ENCODE peak calls at places on chromosome 21, in ten cellular contexts. One of them, this sample, is unnamed.

GRCh38 chr21:17461014-17461413 is 51.8 kb upstream of the CXADR start:
- DNase-seq in hepatocyte: peak
- DNase-seq in tibial nerve: no peak
- DNase-seq in A549: peak
- DNase-seq in GM12865: no peak
- DNase-seq in neural progenitor cell: no peak
- DNase-seq in foreskin fibroblast: peak
- DNase-seq in stomach: no peak
- DNase-seq in B cell: no peak
- DNase-seq in fibroblast of pulmonary artery: peak
- DNase-seq in this sample: peak

GRCh38 chr21:16532841-16533240 is 803.1 kb downstream of the USP25 start:
- DNase-seq in GM12865: no peak
- DNase-seq in fibroblast of pulmonary artery: peak
- DNase-seq in hepatocyte: no peak
- DNase-seq in foreskin fibroblast: peak
- DNase-seq in tibial nerve: no peak
- DNase-seq in A549: no peak
- DNase-seq in B cell: no peak
- DNase-seq in neural progenitor cell: no peak
- DNase-seq in stomach: no peak
- DNase-seq in this sample: peak

GRCh38 chr21:33259995-33260394 is 6.2 kb upstream of the IL10RB start:
- DNase-seq in GM12865: no peak
- DNase-seq in neural progenitor cell: no peak
- DNase-seq in stomach: no peak
- DNase-seq in A549: no peak
- DNase-seq in fibroblast of pulmonary artery: no peak
- DNase-seq in hepatocyte: no peak
- DNase-seq in foreskin fibroblast: no peak
- DNase-seq in B cell: no peak
- DNase-seq in tibial nerve: no peak
- DNase-seq in this sample: no peak

GRCh38 chr21:41366522-41367151 is 4.8 kb downstream of the MX2 start:
- DNase-seq in stomach: peak
- DNase-seq in tibial nerve: no peak
- DNase-seq in fibroblast of pulmonary artery: peak
- DNase-seq in B cell: no peak
- DNase-seq in hepatocyte: peak
- DNase-seq in A549: peak
- DNase-seq in foreskin fibroblast: peak
- DNase-seq in neural progenitor cell: no peak
- DNase-seq in GM12865: peak
- DNase-seq in this sample: peak

GRCh38 chr21:42151148-42152074 is 67.5 kb upstream of the ABCG1 start:
- DNase-seq in B cell: no peak
- DNase-seq in neural progenitor cell: no peak
- DNase-seq in GM12865: no peak
- DNase-seq in hepatocyte: no peak
- DNase-seq in tibial nerve: no peak
- DNase-seq in fibroblast of pulmonary artery: no peak
- DNase-seq in A549: no peak
- DNase-seq in foreskin fibroblast: no peak
- DNase-seq in stomach: no peak
- DNase-seq in this sample: no peak

GRCh38 chr21:42097860-42098259 is 26.7 kb downstream of the UMODL1 start:
- DNase-seq in stomach: peak
- DNase-seq in foreskin fibroblast: peak
- DNase-seq in neural progenitor cell: no peak
- DNase-seq in GM12865: no peak
- DNase-seq in B cell: no peak
- DNase-seq in A549: peak
- DNase-seq in fibroblast of pulmonary artery: peak
- DNase-seq in hepatocyte: peak
- DNase-seq in tibial nerve: no peak
- DNase-seq in this sample: peak

GRCh38 chr21:44938976-44939531 is 775 bp upstream of the SLX9 start:
- DNase-seq in foreskin fibroblast: no peak
- DNase-seq in GM12865: no peak
- DNase-seq in B cell: no peak
- DNase-seq in fibroblast of pulmonary artery: no peak
- DNase-seq in neural progenitor cell: no peak
- DNase-seq in A549: no peak
- DNase-seq in tibial nerve: no peak
- DNase-seq in hepatocyte: no peak
- DNase-seq in stomach: peak
- DNase-seq in this sample: no peak

GRCh38 chr21:17527240-17527639 is 14.4 kb downstream of the CXADR start:
- DNase-seq in B cell: no peak
- DNase-seq in neural progenitor cell: no peak
- DNase-seq in A549: peak
- DNase-seq in foreskin fibroblast: peak
- DNase-seq in fibroblast of pulmonary artery: peak
- DNase-seq in hepatocyte: peak
- DNase-seq in tibial nerve: no peak
- DNase-seq in stomach: no peak
- DNase-seq in GM12865: no peak
- DNase-seq in this sample: peak

GRCh38 chr21:45534591-45535331 is 7.5 kb downstream of the SLC19A1 start:
- DNase-seq in B cell: no peak
- DNase-seq in GM12865: no peak
- DNase-seq in tibial nerve: peak
- DNase-seq in stomach: peak
- DNase-seq in neural progenitor cell: no peak
- DNase-seq in A549: no peak
- DNase-seq in foreskin fibroblast: no peak
- DNase-seq in hepatocyte: peak
- DNase-seq in fibroblast of pulmonary artery: peak
- DNase-seq in this sample: no peak

GRCh38 chr21:33700491-33700890 is 58.2 kb downstream of the ITSN1 start:
- DNase-seq in stomach: no peak
- DNase-seq in A549: no peak
- DNase-seq in fibroblast of pulmonary artery: no peak
- DNase-seq in foreskin fibroblast: no peak
- DNase-seq in tibial nerve: no peak
- DNase-seq in GM12865: no peak
- DNase-seq in B cell: no peak
- DNase-seq in hepatocyte: no peak
- DNase-seq in neural progenitor cell: no peak
- DNase-seq in this sample: no peak

GRCh38 chr21:41580758-41581554 is 73.0 kb upstream of the TMPRSS2 start:
- DNase-seq in foreskin fibroblast: no peak
- DNase-seq in tibial nerve: no peak
- DNase-seq in hepatocyte: no peak
- DNase-seq in B cell: no peak
- DNase-seq in GM12865: no peak
- DNase-seq in fibroblast of pulmonary artery: no peak
- DNase-seq in stomach: peak
- DNase-seq in A549: no peak
- DNase-seq in neural progenitor cell: peak
- DNase-seq in this sample: no peak

GRCh38 chr21:37565530-37566223 is 199.1 kb downstream of the DYRK1A start:
- DNase-seq in B cell: no peak
- DNase-seq in neural progenitor cell: no peak
- DNase-seq in GM12865: no peak
- DNase-seq in A549: peak
- DNase-seq in stomach: no peak
- DNase-seq in tibial nerve: no peak
- DNase-seq in fibroblast of pulmonary artery: no peak
- DNase-seq in hepatocyte: peak
- DNase-seq in foreskin fibroblast: peak
- DNase-seq in this sample: peak

GRCh38 chr21:37562920-37563640 is 196.5 kb downstream of the DYRK1A start:
- DNase-seq in tibial nerve: no peak
- DNase-seq in hepatocyte: no peak
- DNase-seq in A549: no peak
- DNase-seq in GM12865: peak
- DNase-seq in foreskin fibroblast: no peak
- DNase-seq in neural progenitor cell: no peak
- DNase-seq in fibroblast of pulmonary artery: no peak
- DNase-seq in B cell: no peak
- DNase-seq in stomach: no peak
- DNase-seq in this sample: no peak

GRCh38 chr21:37563641-37564340 is 197.2 kb downstream of the DYRK1A start:
- DNase-seq in B cell: peak
- DNase-seq in GM12865: peak
- DNase-seq in stomach: peak
- DNase-seq in tibial nerve: peak
- DNase-seq in A549: peak
- DNase-seq in fibroblast of pulmonary artery: peak
- DNase-seq in foreskin fibroblast: peak
- DNase-seq in neural progenitor cell: peak
- DNase-seq in hepatocyte: no peak
- DNase-seq in this sample: peak

GRCh38 chr21:37564924-37565529 is 198.5 kb downstream of the DYRK1A start:
- DNase-seq in GM12865: no peak
- DNase-seq in stomach: no peak
- DNase-seq in B cell: no peak
- DNase-seq in A549: peak
- DNase-seq in foreskin fibroblast: peak
- DNase-seq in fibroblast of pulmonary artery: no peak
- DNase-seq in tibial nerve: no peak
- DNase-seq in hepatocyte: peak
- DNase-seq in neural progenitor cell: peak
- DNase-seq in this sample: peak

DNA sequence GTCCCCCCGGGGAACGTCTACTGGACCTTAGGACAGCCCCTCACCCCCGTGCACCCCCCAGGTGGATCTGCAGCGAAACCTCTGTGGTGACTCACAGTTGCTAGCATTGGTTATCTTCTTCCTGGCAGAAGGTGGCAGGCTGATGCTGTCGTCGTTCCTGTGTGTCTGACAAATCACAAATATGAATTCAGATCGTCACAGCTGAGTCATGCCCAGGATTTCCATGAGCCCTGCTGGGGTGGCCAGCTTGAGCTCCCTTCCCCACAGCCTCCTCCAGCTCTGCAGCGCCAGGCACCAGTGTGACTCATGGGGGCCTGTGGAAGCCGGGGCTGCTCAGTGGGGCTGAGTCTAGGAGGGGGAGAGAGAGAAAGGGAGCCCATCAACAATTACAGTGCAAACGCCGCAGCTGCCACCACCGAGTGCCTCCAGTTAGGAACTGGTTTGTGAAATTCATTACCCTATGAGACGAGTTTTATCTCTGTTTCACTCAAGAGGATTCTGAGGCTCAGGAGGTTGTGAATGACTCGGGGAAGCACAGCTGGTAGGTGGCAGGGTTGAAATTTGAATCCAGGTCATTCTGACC is 197.9 kb downstream of the DYRK1A start:
- DNase-seq in foreskin fibroblast: peak
- DNase-seq in hepatocyte: peak
- DNase-seq in fibroblast of pulmonary artery: peak
- DNase-seq in GM12865: peak
- DNase-seq in B cell: peak
- DNase-seq in neural progenitor cell: peak
- DNase-seq in tibial nerve: peak
- DNase-seq in stomach: peak
- DNase-seq in A549: peak
- DNase-seq in this sample: peak
- TF ChIP-seq CTCF in foreskin fibroblast: no peak
- TF ChIP-seq CTCF in hepatocyte: peak
- TF ChIP-seq CTCF in fibroblast of pulmonary artery: no peak
- TF ChIP-seq CTCF in GM12865: no peak
- TF ChIP-seq CTCF in B cell: no peak
- TF ChIP-seq CTCF in neural progenitor cell: no peak
- TF ChIP-seq CTCF in tibial nerve: no peak
- TF ChIP-seq CTCF in stomach: no peak
- TF ChIP-seq CTCF in A549: peak
- TF ChIP-seq CTCF in this sample: no peak

DNA sequence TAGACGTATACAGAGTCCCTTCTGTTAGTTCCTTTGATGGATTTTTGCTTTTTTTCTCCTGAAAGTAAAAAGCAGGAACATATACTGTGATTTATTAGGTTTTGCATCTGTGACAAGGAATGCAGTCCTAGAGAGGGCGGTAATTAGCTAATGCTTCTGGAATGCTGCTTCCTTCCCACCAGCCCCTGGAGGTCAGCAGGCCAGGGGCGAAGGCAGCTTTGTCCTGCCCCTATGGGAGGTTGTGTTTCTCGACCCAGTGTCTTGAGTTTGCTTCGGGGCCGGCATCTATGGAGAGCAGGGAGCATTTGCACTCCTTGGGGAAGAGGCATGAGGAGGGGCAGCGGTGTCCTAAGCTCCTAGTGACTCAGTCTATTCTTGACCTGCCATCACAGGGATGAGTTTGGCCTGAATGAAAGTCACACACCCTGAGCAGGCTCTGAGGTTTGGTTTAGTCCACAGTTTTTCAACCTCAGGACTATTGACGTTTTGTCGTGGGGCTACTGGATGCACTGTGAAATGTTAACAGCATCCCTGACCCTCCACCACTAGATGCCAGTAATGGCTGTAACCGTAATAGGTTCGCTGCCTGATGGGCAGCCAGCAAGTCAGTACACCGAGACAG is 85.0 kb upstream of the KCNJ15 start:
- DNase-seq in fibroblast of pulmonary artery: peak
- DNase-seq in A549: peak
- DNase-seq in tibial nerve: no peak
- DNase-seq in B cell: no peak
- DNase-seq in hepatocyte: peak
- DNase-seq in neural progenitor cell: peak
- DNase-seq in stomach: no peak
- DNase-seq in GM12865: no peak
- DNase-seq in foreskin fibroblast: peak
- DNase-seq in this sample: peak
- TF ChIP-seq CTCF in fibroblast of pulmonary artery: no peak
- TF ChIP-seq CTCF in A549: no peak
- TF ChIP-seq CTCF in tibial nerve: no peak
- TF ChIP-seq CTCF in B cell: no peak
- TF ChIP-seq CTCF in hepatocyte: peak
- TF ChIP-seq CTCF in neural progenitor cell: no peak
- TF ChIP-seq CTCF in stomach: no peak
- TF ChIP-seq CTCF in GM12865: peak
- TF ChIP-seq CTCF in foreskin fibroblast: peak
- TF ChIP-seq CTCF in this sample: peak

DNA sequence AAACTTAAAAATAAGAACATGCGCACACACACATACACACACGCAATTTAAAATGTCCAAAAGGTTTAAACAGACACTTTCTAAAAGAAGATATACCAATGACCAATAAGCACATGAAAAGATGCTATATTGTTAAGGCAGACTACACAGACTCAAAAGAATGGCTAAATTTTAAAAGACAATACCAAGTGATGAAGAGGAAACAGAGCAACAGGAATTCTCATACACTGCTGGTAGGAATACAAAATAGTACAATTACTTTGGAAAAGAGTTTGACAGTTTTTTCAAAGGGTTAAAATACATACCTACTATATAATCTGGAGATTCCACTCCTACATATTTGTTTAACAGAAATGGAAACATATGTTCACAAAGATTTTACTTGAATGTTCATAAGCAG is 239.6 kb upstream of the SAMSN1 start:
- DNase-seq in fibroblast of pulmonary artery: no peak
- DNase-seq in foreskin fibroblast: no peak
- DNase-seq in GM12865: no peak
- DNase-seq in A549: no peak
- DNase-seq in stomach: no peak
- DNase-seq in tibial nerve: no peak
- DNase-seq in hepatocyte: no peak
- DNase-seq in neural progenitor cell: no peak
- DNase-seq in B cell: no peak
- DNase-seq in this sample: no peak
- TF ChIP-seq CTCF in fibroblast of pulmonary artery: no peak
- TF ChIP-seq CTCF in foreskin fibroblast: no peak
- TF ChIP-seq CTCF in GM12865: no peak
- TF ChIP-seq CTCF in A549: no peak
- TF ChIP-seq CTCF in stomach: no peak
- TF ChIP-seq CTCF in tibial nerve: no peak
- TF ChIP-seq CTCF in hepatocyte: no peak
- TF ChIP-seq CTCF in neural progenitor cell: no peak
- TF ChIP-seq CTCF in B cell: no peak
- TF ChIP-seq CTCF in this sample: no peak

GRCh38 chr21:34745557-34746255 is 76.9 kb downstream of the CLIC6 start:
- DNase-seq in fibroblast of pulmonary artery: peak
- DNase-seq in GM12865: peak
- DNase-seq in neural progenitor cell: peak
- DNase-seq in stomach: peak
- DNase-seq in A549: peak
- DNase-seq in foreskin fibroblast: peak
- DNase-seq in tibial nerve: peak
- DNase-seq in B cell: peak
- DNase-seq in hepatocyte: peak
- DNase-seq in this sample: peak
- TF ChIP-seq CTCF in fibroblast of pulmonary artery: peak
- TF ChIP-seq CTCF in GM12865: peak
- TF ChIP-seq CTCF in neural progenitor cell: peak
- TF ChIP-seq CTCF in stomach: peak
- TF ChIP-seq CTCF in A549: peak
- TF ChIP-seq CTCF in foreskin fibroblast: peak
- TF ChIP-seq CTCF in tibial nerve: peak
- TF ChIP-seq CTCF in B cell: peak
- TF ChIP-seq CTCF in hepatocyte: peak
- TF ChIP-seq CTCF in this sample: peak